ENCODE peak calls at places on chromosomes 13 and 19, in nine cellular contexts. U is stomach, Y is transverse colon, N is HepG2, M is H1, E is upper lobe of left lung, B is K562, D is GM12878, A is sigmoid colon. G is an unnamed sample.

GRCh38 chr19:49362926-49363264 is 679 bp upstream of the TEAD2 start:
- DNase-seq in U (peak), Y (peak), N (peak), M (no peak), E (peak), B (no peak), D (no peak), A (peak), G (no peak)

GRCh38 chr13:43257765-43258164 is 234.4 kb downstream of the DNAJC15 start:
- DNase-seq in U (no peak), Y (no peak), N (no peak), M (no peak), E (no peak), B (no peak), D (no peak), A (no peak), G (no peak)

GRCh38 chr13:34161829-34162544 is 344.0 kb downstream of the RFC3 start:
- DNase-seq in U (no peak), Y (no peak), N (peak), M (no peak), E (no peak), B (no peak), D (no peak), A (no peak), G (no peak)

GRCh38 chr13:100721885-100722512 is 47.4 kb upstream of the TMTC4 start:
- DNase-seq in U (peak), Y (peak), N (peak), M (no peak), E (peak), B (peak), D (no peak), A (no peak), G (no peak)

GRCh38 chr13:66864627-66865026 is 365.5 kb downstream of the PCDH9 start:
- DNase-seq in U (no peak), Y (no peak), N (no peak), M (no peak), E (no peak), B (no peak), D (no peak), A (no peak), G (no peak)

GRCh38 chr19:40685563-40685962 is 4.9 kb downstream of the NUMBL start:
- DNase-seq in U (no peak), Y (no peak), N (no peak), M (no peak), E (no peak), B (no peak), D (no peak), A (no peak), G (no peak)

GRCh38 chr13:78035500-78035899 is 116.9 kb upstream of the EDNRB start:
- DNase-seq in U (no peak), Y (no peak), N (no peak), M (no peak), E (no peak), B (no peak), D (no peak), A (no peak), G (no peak)

GRCh38 chr19:49570997-49571676 is 9.2 kb downstream of the NOSIP start:
- DNase-seq in U (peak), Y (peak), N (peak), M (no peak), E (no peak), B (peak), D (no peak), A (no peak), G (no peak)

GRCh38 chr13:51731759-51732158 is 72.2 kb downstream of the DHRS12 start:
- DNase-seq in U (no peak), Y (no peak), N (no peak), M (no peak), E (no peak), B (no peak), D (no peak), A (no peak), G (no peak)

GRCh38 chr13:48235100-48235813 is 2.3 kb downstream of the ITM2B start:
- DNase-seq in U (peak), Y (peak), N (no peak), M (no peak), E (peak), B (no peak), D (peak), A (peak), G (no peak)

GRCh38 chr13:104534847-104535246 is 1468.6 kb upstream of the SLC10A2 start:
- DNase-seq in U (no peak), Y (no peak), N (no peak), M (peak), E (no peak), B (peak), D (no peak), A (no peak), G (no peak)

GRCh38 chr19:33771308-33772101 is 25.2 kb upstream of the KCTD15 start:
- DNase-seq in U (peak), Y (peak), N (peak), M (peak), E (peak), B (peak), D (no peak), A (peak), G (no peak)
- TF ChIP-seq POLR2A in U (no peak), Y (no peak), N (no peak), M (no peak), E (no peak), B (no peak), D (no peak), A (no peak), G (no peak)

GRCh38 chr19:45115809-45116615 is 23.0 kb downstream of the PPP1R37 start:
- DNase-seq in U (no peak), Y (no peak), N (no peak), M (no peak), E (no peak), B (no peak), D (no peak), A (no peak), G (no peak)
- TF ChIP-seq EP300 in U (no peak), Y (no peak), N (no peak), M (no peak), E (no peak), B (no peak), D (no peak), A (no peak), G (no peak)

DNA sequence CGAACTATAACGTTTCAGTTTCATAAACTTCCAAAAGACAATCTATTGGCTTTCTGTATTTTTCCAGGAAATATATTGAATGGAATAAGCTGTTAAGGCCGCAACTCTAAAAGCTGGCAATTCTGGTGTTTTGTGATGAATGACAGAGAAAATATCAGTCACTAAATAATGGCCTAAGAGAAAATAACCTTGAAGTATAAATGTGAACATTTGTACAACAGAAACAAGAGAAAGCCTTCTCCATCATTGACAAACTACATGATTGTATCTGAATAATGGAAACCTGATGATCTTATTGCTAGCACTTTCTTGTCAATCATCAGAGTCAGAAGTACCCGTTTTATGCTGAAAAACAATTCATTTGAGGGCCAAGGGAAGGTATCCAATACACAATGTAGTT is 134.3 kb downstream of the TRPC4 start:
- DNase-seq in U (no peak), Y (no peak), N (no peak), M (no peak), E (no peak), B (no peak), D (no peak), A (no peak), G (no peak)
- TF ChIP-seq POLR2AphosphoS5 in U (no peak), Y (no peak), N (no peak), M (no peak), E (no peak), B (no peak), D (no peak), A (no peak), G (no peak)

GRCh38 chr19:16778796-16779411 is 50.3 kb upstream of the SIN3B start:
- DNase-seq in U (peak), Y (peak), N (peak), M (peak), E (peak), B (peak), D (peak), A (no peak), G (no peak)
- TF ChIP-seq POLR2A in U (no peak), Y (no peak), N (no peak), M (no peak), E (no peak), B (no peak), D (no peak), A (no peak), G (no peak)

G was measured in suprapubic skin.